ENCODE peak calls at places on chromosomes 2 and 18, in four cellular contexts. L is A549, S is K562, K is GM12878. U is an unnamed sample.

GRCh38 chr2:43038720-43039099 is 187.7 kb downstream of the ZFP36L2 start:
- DNase-seq in L (no peak), S (no peak), K (no peak), U (no peak)

GRCh38 chr2:188519133-188519532 is 227.5 kb downstream of the GULP1 start:
- DNase-seq in L (no peak), S (no peak), K (no peak), U (no peak)

GRCh38 chr18:47725656-47726055 is 204.8 kb downstream of the SMAD2 start:
- DNase-seq in L (no peak), S (no peak), K (no peak), U (no peak)

GRCh38 chr2:7633556-7634153 is 716.4 kb downstream of the RNF144A start:
- DNase-seq in L (no peak), S (no peak), K (no peak), U (no peak)

GRCh38 chr18:9661564-9661963 is 46.5 kb upstream of the RAB31 start:
- DNase-seq in L (peak), S (no peak), K (no peak), U (no peak)

GRCh38 chr18:30679285-30679930 is 363.1 kb downstream of the DSC3 start:
- DNase-seq in L (no peak), S (peak), K (no peak), U (no peak)

GRCh38 chr2:85811173-85811849 is 57.5 kb downstream of the ATOH8 start:
- DNase-seq in L (no peak), S (no peak), K (no peak), U (no peak)

GRCh38 chr2:56291711-56292110 is 107.9 kb downstream of the CCDC85A start:
- DNase-seq in L (no peak), S (no peak), K (no peak), U (no peak)

GRCh38 chr2:80489718-80490117 is 185.2 kb upstream of the LRRTM1 start:
- DNase-seq in L (peak), S (no peak), K (no peak), U (no peak)

DNA sequence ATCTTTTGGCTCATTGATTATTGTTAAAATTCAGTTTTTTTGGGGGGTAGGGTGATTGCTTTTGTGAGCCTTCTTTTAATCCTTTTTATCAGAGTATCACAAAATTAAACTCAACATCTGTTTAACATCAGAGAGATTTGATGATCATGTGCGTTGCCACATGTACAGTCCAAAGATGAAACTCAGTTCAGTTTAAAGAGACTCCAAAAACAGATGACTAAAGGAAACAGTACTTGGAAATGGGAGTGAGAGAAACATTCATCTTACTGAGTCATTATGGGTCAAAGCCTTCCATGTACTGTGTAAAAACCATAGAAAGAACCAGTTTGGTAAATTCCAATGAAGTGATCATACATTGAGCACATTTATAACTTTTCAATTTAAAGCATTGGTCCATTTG is 53.0 kb downstream of the LYPD6 start:
- DNase-seq in L (no peak), S (no peak), K (no peak), U (no peak)
- TF ChIP-seq JUNB in L (no peak), S (no peak), K (no peak), U (no peak)

DNA sequence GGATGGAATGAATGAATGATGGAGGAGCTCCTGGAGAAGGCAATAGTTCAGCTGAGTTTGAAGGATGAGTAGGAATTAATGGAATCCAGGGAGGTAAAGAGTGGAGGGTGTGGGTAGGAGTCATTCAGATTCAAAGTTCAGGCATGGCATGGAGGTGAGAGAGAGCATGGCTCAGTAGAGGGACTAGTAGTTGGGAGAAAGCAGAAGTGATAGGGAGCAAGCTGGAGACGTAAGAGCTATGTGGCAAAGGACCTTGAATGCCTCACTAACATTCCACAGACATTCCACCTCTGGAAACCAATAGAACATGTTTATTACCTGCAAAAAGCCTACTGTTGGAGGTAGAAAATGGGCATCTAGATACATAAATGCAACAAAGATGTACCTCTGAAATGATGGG is 170.1 kb downstream of the HAUS1 start:
- DNase-seq in L (no peak), S (no peak), K (no peak), U (no peak)
- TF ChIP-seq RFX5 in L (no peak), S (no peak), K (no peak), U (no peak)

GRCh38 chr2:98874186-98874689 is 61.8 kb downstream of the CRACDL start:
- DNase-seq in L (no peak), S (no peak), K (no peak), U (no peak)

GRCh38 chr2:98876741-98877140 is 59.3 kb downstream of the CRACDL start:
- DNase-seq in L (no peak), S (no peak), K (no peak), U (no peak)

GRCh38 chr2:98872526-98872925 is 63.5 kb downstream of the CRACDL start:
- DNase-seq in L (no peak), S (no peak), K (no peak), U (no peak)

GRCh38 chr2:98875081-98875728 is 60.8 kb downstream of the CRACDL start:
- DNase-seq in L (no peak), S (no peak), K (peak), U (no peak)

GRCh38 chr2:98875746-98876145 is 60.3 kb downstream of the CRACDL start:
- DNase-seq in L (no peak), S (no peak), K (no peak), U (no peak)
- TF ChIP-seq KDM1A in L (no peak), S (no peak), K (no peak), U (no peak)

GRCh38 chr2:65265090-65266045 is 37.7 kb downstream of the ACTR2 start:
- DNase-seq in L (peak), S (peak), K (peak), U (peak)

GRCh38 chr2:65267008-65267407 is 39.4 kb downstream of the ACTR2 start:
- DNase-seq in L (no peak), S (no peak), K (no peak), U (no peak)

GRCh38 chr2:65261676-65262075 is 34.0 kb downstream of the ACTR2 start:
- DNase-seq in L (no peak), S (no peak), K (no peak), U (no peak)

GRCh38 chr2:65263257-65263656 is 35.6 kb downstream of the ACTR2 start:
- DNase-seq in L (no peak), S (no peak), K (no peak), U (no peak)
- TF ChIP-seq JUNB in L (no peak), S (no peak), K (no peak), U (no peak)

GRCh38 chr2:126909366-126909765 is 10.7 kb downstream of the TEX51 start:
- DNase-seq in L (no peak), S (no peak), K (no peak), U (no peak)

GRCh38 chr2:126908721-126909177 is 10.1 kb downstream of the TEX51 start:
- DNase-seq in L (no peak), S (no peak), K (no peak), U (no peak)

GRCh38 chr2:126905991-126906390 is 7.3 kb downstream of the TEX51 start:
- DNase-seq in L (no peak), S (no peak), K (no peak), U (no peak)

GRCh38 chr2:126906781-126907180 is 8.1 kb downstream of the TEX51 start:
- DNase-seq in L (no peak), S (no peak), K (no peak), U (no peak)

DNA sequence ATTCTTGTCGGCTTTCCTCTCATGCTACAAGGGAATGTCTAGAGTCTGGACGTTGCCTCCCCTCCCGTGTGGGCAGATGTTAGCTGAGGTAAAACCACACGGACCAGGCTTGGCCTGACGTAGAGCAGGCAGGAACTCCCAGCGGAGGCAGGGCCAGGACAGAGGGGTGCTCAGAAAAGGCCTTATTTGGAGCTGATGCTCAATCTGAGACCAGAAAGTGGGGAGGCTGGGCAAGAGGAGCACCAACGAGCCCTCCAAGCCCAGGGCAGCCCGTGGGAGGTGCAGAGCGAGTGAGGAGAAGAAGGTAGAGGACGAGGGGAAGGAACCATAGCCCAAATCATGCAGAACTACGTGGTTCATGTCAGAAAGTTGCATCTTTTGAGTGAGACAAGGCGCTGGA is 9.0 kb downstream of the TEX51 start:
- DNase-seq in L (no peak), S (no peak), K (no peak), U (no peak)
- TF ChIP-seq RFX5 in L (no peak), S (no peak), K (no peak), U (no peak)

DNA sequence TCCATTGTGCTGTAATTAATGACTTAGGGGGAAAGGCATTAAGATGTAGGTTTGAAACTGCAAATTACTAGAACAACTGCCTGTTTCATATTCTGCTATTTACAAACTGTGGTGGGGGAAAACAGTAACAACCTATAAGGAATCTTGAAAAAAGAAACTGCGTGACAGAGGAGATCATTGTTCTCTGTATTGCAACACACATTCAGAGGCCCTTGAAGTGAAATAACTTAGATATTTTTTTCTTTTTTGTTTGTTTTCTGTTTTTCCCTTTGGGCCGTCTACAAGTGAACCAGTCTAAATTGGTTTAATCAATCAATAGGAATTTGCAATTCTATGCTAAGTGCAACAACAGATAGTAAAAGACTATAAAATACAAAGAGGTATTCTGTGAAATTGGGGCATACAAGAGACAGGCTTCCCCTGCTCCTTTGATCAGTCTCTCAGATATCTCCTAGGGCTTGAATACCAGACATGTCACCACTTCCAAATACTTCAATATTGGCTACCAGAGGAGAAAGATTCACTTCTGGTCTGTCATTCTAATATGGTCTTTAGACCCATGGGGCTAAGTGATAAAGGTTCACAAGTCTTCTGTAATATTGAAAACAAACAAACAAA is 2055.1 kb upstream of the CELF4 start:
- DNase-seq in L (no peak), S (no peak), K (no peak), U (peak)
- TF ChIP-seq KDM1A in L (no peak), S (no peak), K (no peak), U (no peak)